ENCODE peak calls at places on chromosome 4, in four cellular contexts. E is SK-N-SH, R is mucosa of descending colon, Y is body of pancreas. O is an unnamed sample. For H3K36me3 and H3K4me1, the result is how much of the 10 kb centered on the place peaks cover.

GRCh38 chr4:8192748-8193738 is 6.0 kb upstream of the SH3TC1 start:
- DNase-seq in Y (peak), R (peak), E (peak), O (peak)

GRCh38 chr4:89506866-89507494 is 199.4 kb upstream of the GPRIN3 start:
- DNase-seq in Y (no peak), E (no peak), R (no peak), O (no peak)

GRCh38 chr4:8910822-8911310 is 39.2 kb upstream of the HMX1 start:
- DNase-seq in Y (no peak), R (no peak), E (no peak), O (no peak)

GRCh38 chr4:126458993-126459392 is 1144.2 kb downstream of the FAT4 start:
- DNase-seq in Y (no peak), E (peak), R (no peak), O (no peak)

GRCh38 chr4:180261346-180261745 is 1981.9 kb upstream of the TENM3 start:
- DNase-seq in Y (no peak), R (no peak), E (no peak), O (no peak)

GRCh38 chr4:172845281-172845680 is 323.3 kb upstream of the GALNT7 start:
- DNase-seq in R (no peak), E (no peak), Y (no peak), O (no peak)

GRCh38 chr4:86493460-86493859 is 100.7 kb upstream of the PTPN13 start:
- DNase-seq in E (no peak), Y (no peak), R (no peak), O (no peak)

GRCh38 chr4:112038861-112039260 is 106.4 kb upstream of the FAM241A start:
- DNase-seq in R (no peak), E (no peak), Y (no peak), O (no peak)

GRCh38 chr4:182806259-182807252 is 110.6 kb downstream of the DCTD start:
- DNase-seq in E (peak), Y (peak), R (peak), O (peak)

GRCh38 chr4:84673475-84674230 is 90.7 kb downstream of the CDS1 start:
- DNase-seq in Y (no peak), R (no peak), E (no peak), O (no peak)

GRCh38 chr4:120005091-120005490 is 61.6 kb downstream of the MAD2L1 start:
- DNase-seq in Y (no peak), R (no peak), E (no peak), O (no peak)

GRCh38 chr4:66555301-66555700 is 885.0 kb upstream of the EPHA5 start:
- DNase-seq in R (no peak), Y (no peak), E (no peak), O (no peak)

GRCh38 chr4:75705198-75705712 is 19.1 kb upstream of the USO1 start:
- DNase-seq in R (no peak), E (no peak), Y (no peak), O (no peak)

GRCh38 chr4:148059617-148060180 is 327.8 kb downstream of the ARHGAP10 start:
- DNase-seq in Y (peak), E (no peak), R (no peak), O (peak)

GRCh38 chr4:36172650-36173049 is 71.7 kb downstream of the ARAP2 start:
- DNase-seq in R (no peak), Y (peak), E (no peak), O (no peak)

GRCh38 chr4:139887962-139888735 is 222.5 kb downstream of the MGST2 start:
- DNase-seq in R (no peak), Y (no peak), E (peak), O (no peak)

GRCh38 chr4:183185018-183185417 is 86.0 kb downstream of the WWC2 start:
- DNase-seq in Y (no peak), E (no peak), R (no peak), O (no peak)

GRCh38 chr4:98446499-98447375 is 185.6 kb downstream of the RAP1GDS1 start:
- DNase-seq in E (no peak), R (peak), Y (peak), O (no peak)

GRCh38 chr4:99463566-99463965 is 28.4 kb upstream of the ADH7 start:
- DNase-seq in E (no peak), Y (no peak), R (no peak), O (no peak)

GRCh38 chr4:79259242-79259641 is 66.6 kb downstream of the NAA11 start:
- DNase-seq in R (no peak), E (no peak), Y (no peak), O (no peak)

GRCh38 chr4:105352826-105353225 is 121.0 kb downstream of the PPA2 start:
- DNase-seq in R (no peak), E (no peak), Y (no peak), O (no peak)

GRCh38 chr4:145945431-145946155 is 7.0 kb upstream of the ZNF827 start:
- DNase-seq in R (no peak), E (no peak), Y (no peak), O (no peak)

GRCh38 chr4:1041936-1042330 is 30.5 kb downstream of the FGFRL1 start:
- DNase-seq in Y (no peak), E (no peak), R (no peak), O (no peak)

GRCh38 chr4:25900901-25901500 is 13.0 kb upstream of the SMIM20 start:
- DNase-seq in E (no peak), R (no peak), Y (no peak), O (peak)

GRCh38 chr4:1870328-1870577 is 940 bp upstream of the NSD2 start:
- DNase-seq in E (peak), R (peak), Y (peak), O (peak)

GRCh38 chr4:77761595-77761994 is 57.6 kb downstream of the CNOT6L start:
- DNase-seq in E (no peak), R (no peak), Y (no peak), O (no peak)
- H3K36me3 ChIP-seq in E (under half), R (under half), Y (under half), O (under half)

GRCh38 chr4:53476232-53477037 is 99.0 kb downstream of the FIP1L1 start:
- DNase-seq in E (no peak), R (no peak), Y (no peak), O (no peak)
- H3K4me1 ChIP-seq in E (under half), R (under half), Y (under half), O (under half)

GRCh38 chr4:54877006-54877405 is 219.2 kb downstream of the KIT start:
- DNase-seq in Y (no peak), E (no peak), R (no peak), O (no peak)

GRCh38 chr4:54879576-54879975 is 221.8 kb downstream of the KIT start:
- DNase-seq in E (no peak), R (no peak), Y (no peak), O (no peak)

DNA sequence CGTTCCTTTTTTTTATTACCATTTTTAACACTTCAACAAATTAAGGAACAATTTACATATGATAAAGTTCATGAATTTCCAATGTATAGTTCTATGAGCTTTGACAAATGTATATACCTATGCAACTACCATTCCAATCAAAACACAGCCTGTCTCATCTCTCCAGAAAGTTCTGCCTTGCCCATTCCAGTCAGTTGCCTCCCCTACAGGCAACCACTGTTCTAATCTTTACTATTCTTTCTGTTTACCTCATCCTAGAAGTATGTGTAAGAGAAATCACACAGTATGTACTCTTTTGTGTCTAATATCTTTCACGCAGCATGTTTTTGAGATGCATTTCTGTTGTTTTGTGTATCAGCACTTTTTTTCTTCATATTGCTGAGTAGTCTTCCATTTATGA is 224.9 kb downstream of the KIT start:
- DNase-seq in E (no peak), R (no peak), Y (no peak), O (no peak)
- TF ChIP-seq CTCF in E (no peak), R (no peak), Y (no peak), O (no peak)

GRCh38 chr4:88041626-88042025 is 34.2 kb downstream of the PKD2 start:
- DNase-seq in E (no peak), R (no peak), Y (peak), O (no peak)
- H3K36me3 ChIP-seq in E (half or more), R (under half), Y (under half), O (half or more)

GRCh38 chr4:108060686-108061321 is 71.1 kb downstream of the HADH start:
- DNase-seq in E (no peak), Y (no peak), R (no peak), O (no peak)
- H3K4me1 ChIP-seq in E (under half), Y (under half), R (under half), O (under half)

DNA sequence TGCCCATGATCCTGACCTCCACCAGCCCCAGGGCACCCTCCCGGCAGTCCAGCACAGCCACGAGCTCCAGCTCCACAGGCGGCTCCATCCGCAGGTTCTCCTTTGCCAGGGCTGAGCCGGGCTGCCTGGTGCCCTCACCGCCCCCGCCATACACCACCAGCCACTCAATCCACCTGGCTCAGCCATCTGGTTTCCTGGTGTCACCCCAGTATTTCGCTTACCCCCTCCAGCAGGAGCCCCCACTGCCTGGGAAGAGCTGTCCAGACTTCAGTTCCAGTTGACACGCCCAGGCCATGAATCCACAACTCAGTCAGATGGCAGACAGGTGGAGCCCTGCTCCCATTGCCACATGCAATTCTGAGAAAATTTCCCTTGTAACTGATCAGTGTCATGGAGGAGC is 3.9 kb downstream of the SHISA3 start:
- DNase-seq in R (peak), Y (peak), E (no peak), O (no peak)
- TF ChIP-seq CTCF in R (no peak), Y (peak), E (peak), O (peak)

GRCh38 chr4:3096207-3096606 is 21.7 kb downstream of the HTT start:
- DNase-seq in Y (no peak), E (no peak), R (no peak), O (no peak)

GRCh38 chr4:3098346-3098745 is 23.9 kb downstream of the HTT start:
- DNase-seq in R (no peak), Y (no peak), E (no peak), O (no peak)
- H3K36me3 ChIP-seq in R (under half), Y (under half), E (under half), O (under half)

GRCh38 chr4:110164251-110164650 is 34.2 kb downstream of the ELOVL6 start:
- DNase-seq in Y (no peak), R (no peak), E (no peak), O (no peak)
- H3K4me1 ChIP-seq in Y (under half), R (under half), E (under half), O (under half)